ENCODE peak calls at places on chromosomes 7 and 10, in seven cellular contexts. One of them, this sample, is unnamed.

GRCh38 chr10:77925410-77925794 is 1.2 kb downstream of the DLG5 start:
- DNase-seq in fibroblast of mammary gland: peak
- DNase-seq in heart right ventricle: no peak
- DNase-seq in mucosa of descending colon: peak
- DNase-seq in adrenal gland: peak
- DNase-seq in GM23338: peak
- DNase-seq in brain microvascular endothelial cell: no peak
- DNase-seq in this sample: no peak

GRCh38 chr10:21264271-21264670 is 261.2 kb downstream of the SKIDA1 start:
- DNase-seq in fibroblast of mammary gland: no peak
- DNase-seq in heart right ventricle: no peak
- DNase-seq in mucosa of descending colon: no peak
- DNase-seq in adrenal gland: no peak
- DNase-seq in GM23338: no peak
- DNase-seq in brain microvascular endothelial cell: no peak
- DNase-seq in this sample: no peak

GRCh38 chr10:94225589-94225988 is 137.2 kb downstream of the NOC3L start:
- DNase-seq in fibroblast of mammary gland: peak
- DNase-seq in heart right ventricle: no peak
- DNase-seq in mucosa of descending colon: no peak
- DNase-seq in adrenal gland: peak
- DNase-seq in GM23338: peak
- DNase-seq in brain microvascular endothelial cell: no peak
- DNase-seq in this sample: no peak

GRCh38 chr7:134279898-134280297 is 36.8 kb downstream of the SLC35B4 start:
- DNase-seq in fibroblast of mammary gland: no peak
- DNase-seq in heart right ventricle: no peak
- DNase-seq in mucosa of descending colon: no peak
- DNase-seq in adrenal gland: no peak
- DNase-seq in GM23338: no peak
- DNase-seq in brain microvascular endothelial cell: no peak
- DNase-seq in this sample: no peak

GRCh38 chr7:30660331-30661255 is 21.7 kb downstream of the CRHR2 start:
- DNase-seq in fibroblast of mammary gland: no peak
- DNase-seq in heart right ventricle: no peak
- DNase-seq in mucosa of descending colon: no peak
- DNase-seq in adrenal gland: no peak
- DNase-seq in GM23338: no peak
- DNase-seq in brain microvascular endothelial cell: no peak
- DNase-seq in this sample: no peak

GRCh38 chr7:29843106-29843505 is 36.8 kb downstream of the WIPF3 start:
- DNase-seq in fibroblast of mammary gland: no peak
- DNase-seq in heart right ventricle: no peak
- DNase-seq in mucosa of descending colon: no peak
- DNase-seq in adrenal gland: no peak
- DNase-seq in GM23338: no peak
- DNase-seq in brain microvascular endothelial cell: no peak
- DNase-seq in this sample: no peak

GRCh38 chr7:116446179-116446855 is 53.2 kb upstream of the CAV2 start:
- DNase-seq in fibroblast of mammary gland: peak
- DNase-seq in heart right ventricle: no peak
- DNase-seq in mucosa of descending colon: no peak
- DNase-seq in adrenal gland: no peak
- DNase-seq in GM23338: no peak
- DNase-seq in brain microvascular endothelial cell: peak
- DNase-seq in this sample: no peak

GRCh38 chr10:133401981-133402725 is 8.2 kb downstream of the MTG1 start:
- DNase-seq in fibroblast of mammary gland: no peak
- DNase-seq in heart right ventricle: no peak
- DNase-seq in mucosa of descending colon: no peak
- DNase-seq in adrenal gland: no peak
- DNase-seq in GM23338: no peak
- DNase-seq in brain microvascular endothelial cell: no peak
- DNase-seq in this sample: no peak

GRCh38 chr7:119175916-119176627 is 951.6 kb downstream of the ANKRD7 start:
- DNase-seq in fibroblast of mammary gland: peak
- DNase-seq in heart right ventricle: no peak
- DNase-seq in mucosa of descending colon: no peak
- DNase-seq in adrenal gland: peak
- DNase-seq in GM23338: peak
- DNase-seq in brain microvascular endothelial cell: peak
- DNase-seq in this sample: no peak

GRCh38 chr10:75032813-75033212 is 78.6 kb upstream of the SAMD8 start:
- DNase-seq in fibroblast of mammary gland: no peak
- DNase-seq in heart right ventricle: no peak
- DNase-seq in mucosa of descending colon: no peak
- DNase-seq in adrenal gland: no peak
- DNase-seq in GM23338: no peak
- DNase-seq in brain microvascular endothelial cell: no peak
- DNase-seq in this sample: no peak

GRCh38 chr10:95756061-95756751 is at the start of gene ENTPD1:
- DNase-seq in fibroblast of mammary gland: peak
- DNase-seq in heart right ventricle: no peak
- DNase-seq in mucosa of descending colon: peak
- DNase-seq in adrenal gland: no peak
- DNase-seq in GM23338: peak
- DNase-seq in brain microvascular endothelial cell: peak
- DNase-seq in this sample: no peak

GRCh38 chr10:125021686-125022374 is 79.9 kb downstream of the ZRANB1 start:
- DNase-seq in fibroblast of mammary gland: no peak
- DNase-seq in heart right ventricle: no peak
- DNase-seq in mucosa of descending colon: no peak
- DNase-seq in adrenal gland: no peak
- DNase-seq in GM23338: no peak
- DNase-seq in brain microvascular endothelial cell: no peak
- DNase-seq in this sample: no peak

DNA sequence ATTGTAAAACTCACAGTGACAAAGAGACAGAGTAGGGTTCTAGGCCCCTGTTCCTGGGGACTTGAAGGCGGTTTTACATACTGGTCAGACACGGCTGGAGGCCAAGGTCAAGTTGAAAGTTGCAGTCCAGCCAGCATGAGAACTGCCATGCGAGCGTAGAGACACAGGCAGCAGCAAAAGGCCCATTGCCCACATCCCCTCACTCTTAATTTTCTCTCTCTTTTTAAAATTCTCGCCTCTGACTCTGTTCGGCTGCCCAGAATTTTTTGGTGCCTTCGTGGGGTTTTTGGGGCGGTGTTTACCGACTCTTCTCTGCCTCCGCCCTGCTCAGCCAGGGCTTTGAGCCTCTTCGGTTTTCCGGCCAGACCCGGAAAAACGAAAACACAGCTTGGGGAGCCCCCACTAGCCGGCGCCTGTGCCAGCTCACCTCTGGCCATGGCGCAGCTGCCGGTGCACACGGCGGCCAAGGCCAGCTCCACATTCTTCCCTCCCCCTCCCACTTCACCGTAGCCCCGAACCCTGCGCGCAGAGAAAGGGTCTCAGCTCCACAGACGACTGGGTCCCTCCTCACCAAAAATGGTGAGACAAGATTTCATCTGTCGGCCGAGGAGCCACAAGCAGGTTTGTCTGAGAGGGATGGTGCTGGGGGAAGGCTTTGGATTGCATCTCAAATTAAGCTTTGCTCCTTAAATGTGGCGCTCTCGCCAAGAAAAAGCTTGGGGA is 2.3 kb upstream of the HOXA13 start:
- DNase-seq in fibroblast of mammary gland: no peak
- DNase-seq in heart right ventricle: no peak
- DNase-seq in mucosa of descending colon: peak
- DNase-seq in adrenal gland: no peak
- DNase-seq in GM23338: no peak
- DNase-seq in brain microvascular endothelial cell: no peak
- DNase-seq in this sample: no peak
- H3K4me3 ChIP-seq in fibroblast of mammary gland: no peak
- H3K4me3 ChIP-seq in heart right ventricle: no peak
- H3K4me3 ChIP-seq in mucosa of descending colon: peak
- H3K4me3 ChIP-seq in adrenal gland: no peak
- H3K4me3 ChIP-seq in GM23338: peak
- H3K4me3 ChIP-seq in brain microvascular endothelial cell: no peak
- H3K4me3 ChIP-seq in this sample: no peak

DNA sequence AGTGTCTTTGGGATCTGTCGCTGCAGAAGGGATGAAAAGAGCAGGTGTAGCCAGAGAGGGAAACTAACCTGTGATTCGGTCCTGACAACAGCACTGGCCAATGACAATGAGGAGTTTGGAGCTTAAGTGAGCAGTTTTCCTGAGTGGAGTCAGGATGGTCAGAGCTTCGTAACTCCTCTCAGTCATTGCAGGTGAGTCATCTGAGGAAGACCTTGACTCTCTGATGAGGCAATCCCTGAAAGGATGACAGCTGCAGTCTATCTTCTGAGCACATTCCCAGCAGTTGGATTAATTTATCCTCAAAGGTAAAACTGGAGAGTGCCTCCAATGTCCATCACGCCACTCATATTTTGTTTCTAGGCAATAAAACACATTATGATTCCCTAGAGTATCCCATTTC is 401.9 kb downstream of the POM121L12 start:
- DNase-seq in fibroblast of mammary gland: no peak
- DNase-seq in heart right ventricle: no peak
- DNase-seq in mucosa of descending colon: no peak
- DNase-seq in adrenal gland: peak
- DNase-seq in GM23338: no peak
- DNase-seq in brain microvascular endothelial cell: no peak
- DNase-seq in this sample: no peak
- H3K4me3 ChIP-seq in fibroblast of mammary gland: no peak
- H3K4me3 ChIP-seq in heart right ventricle: no peak
- H3K4me3 ChIP-seq in mucosa of descending colon: no peak
- H3K4me3 ChIP-seq in adrenal gland: no peak
- H3K4me3 ChIP-seq in GM23338: no peak
- H3K4me3 ChIP-seq in brain microvascular endothelial cell: no peak
- H3K4me3 ChIP-seq in this sample: no peak

GRCh38 chr7:100890640-100891521 is 1.4 kb upstream of the UFSP1 start:
- DNase-seq in fibroblast of mammary gland: no peak
- DNase-seq in heart right ventricle: no peak
- DNase-seq in mucosa of descending colon: peak
- DNase-seq in adrenal gland: no peak
- DNase-seq in GM23338: peak
- DNase-seq in brain microvascular endothelial cell: no peak
- DNase-seq in this sample: peak
- H3K4me3 ChIP-seq in fibroblast of mammary gland: peak
- H3K4me3 ChIP-seq in heart right ventricle: peak
- H3K4me3 ChIP-seq in mucosa of descending colon: no peak
- H3K4me3 ChIP-seq in adrenal gland: no peak
- H3K4me3 ChIP-seq in GM23338: peak
- H3K4me3 ChIP-seq in brain microvascular endothelial cell: peak
- H3K4me3 ChIP-seq in this sample: peak

DNA sequence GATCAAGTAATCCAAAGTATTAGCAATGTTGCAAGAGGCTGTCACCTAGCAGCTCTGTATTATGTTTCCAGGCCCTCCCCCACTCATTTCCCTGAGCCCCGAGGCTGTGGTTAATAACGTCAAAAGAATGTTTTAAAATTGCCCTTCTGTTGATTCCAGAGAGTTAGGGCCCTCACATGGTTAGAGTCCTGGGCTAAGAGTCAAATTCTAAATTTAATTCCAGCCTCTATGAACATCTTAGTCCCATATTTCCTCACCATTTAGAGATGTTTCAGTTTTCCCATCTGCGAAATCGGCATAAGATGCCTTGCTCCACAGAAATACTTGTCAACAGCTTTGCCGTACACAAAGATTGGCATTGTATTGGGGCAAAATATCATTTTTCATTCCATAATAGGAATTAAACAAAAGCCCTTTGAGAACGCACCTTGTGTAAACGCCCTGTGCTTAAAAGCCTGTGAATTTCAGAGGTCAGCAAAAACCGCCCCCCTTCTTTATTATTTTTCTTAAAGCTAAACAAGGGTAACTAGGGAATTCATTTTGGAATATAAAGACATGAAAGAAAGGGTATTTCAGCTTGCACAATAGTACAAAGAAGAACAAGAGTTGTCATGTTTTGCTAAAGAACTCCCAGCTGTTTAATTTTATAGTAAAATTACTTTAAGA is 135.8 kb downstream of the ARID5B start:
- DNase-seq in fibroblast of mammary gland: peak
- DNase-seq in heart right ventricle: no peak
- DNase-seq in mucosa of descending colon: no peak
- DNase-seq in adrenal gland: no peak
- DNase-seq in GM23338: no peak
- DNase-seq in brain microvascular endothelial cell: peak
- DNase-seq in this sample: no peak
- H3K4me3 ChIP-seq in fibroblast of mammary gland: no peak
- H3K4me3 ChIP-seq in heart right ventricle: no peak
- H3K4me3 ChIP-seq in mucosa of descending colon: no peak
- H3K4me3 ChIP-seq in adrenal gland: no peak
- H3K4me3 ChIP-seq in GM23338: no peak
- H3K4me3 ChIP-seq in brain microvascular endothelial cell: no peak
- H3K4me3 ChIP-seq in this sample: no peak

GRCh38 chr10:69571618-69572158 is 1.5 kb downstream of the NEUROG3 start:
- DNase-seq in fibroblast of mammary gland: no peak
- DNase-seq in heart right ventricle: no peak
- DNase-seq in mucosa of descending colon: no peak
- DNase-seq in adrenal gland: no peak
- DNase-seq in GM23338: peak
- DNase-seq in brain microvascular endothelial cell: no peak
- DNase-seq in this sample: no peak
- H3K4me3 ChIP-seq in fibroblast of mammary gland: no peak
- H3K4me3 ChIP-seq in heart right ventricle: no peak
- H3K4me3 ChIP-seq in mucosa of descending colon: no peak
- H3K4me3 ChIP-seq in adrenal gland: no peak
- H3K4me3 ChIP-seq in GM23338: peak
- H3K4me3 ChIP-seq in brain microvascular endothelial cell: no peak
- H3K4me3 ChIP-seq in this sample: no peak